ENCODE peak calls at places on chromosome 17, in seven cellular contexts. F is H54; C is Calu3; V is transverse colon; L is AG08395; A is stimulated activated CD4-positive, alpha-beta T cell treated with anti-CD3 and anti-CD28 coated beads, Interleukin-1b, Interleukin-23, amount 100 ng/mL, for 1 hour; N is OCI-M1. S is an unnamed sample.

GRCh38 chr17:59193463-59193862 is 16.4 kb upstream of the SMG8 start:
- DNase-seq in N (no peak), L (no peak), C (no peak), F (no peak), A (no peak), V (no peak), S (no peak)

GRCh38 chr17:41794603-41794975 is 8.1 kb upstream of the JUP start:
- DNase-seq in N (no peak), C (no peak), L (no peak), A (no peak), F (no peak), V (no peak), S (no peak)

GRCh38 chr17:39400547-39401411 is 647 bp downstream of the FBXL20 start:
- DNase-seq in A (no peak), V (peak), C (no peak), F (no peak), L (peak), N (peak), S (no peak)

GRCh38 chr17:39225974-39226683 is 384 bp upstream of the STAC2 start:
- DNase-seq in C (no peak), V (peak), F (no peak), A (no peak), L (peak), N (no peak), S (no peak)

GRCh38 chr17:74612046-74612445 is 11.5 kb downstream of the CD300E start:
- DNase-seq in L (no peak), V (no peak), A (no peak), N (no peak), C (no peak), F (no peak), S (no peak)

GRCh38 chr17:44733753-44734152 is 25.0 kb upstream of the ADAM11 start:
- DNase-seq in N (peak), A (no peak), C (peak), F (no peak), L (no peak), V (no peak), S (no peak)

GRCh38 chr17:17933775-17934174 is 38.4 kb downstream of the TOM1L2 start:
- DNase-seq in A (no peak), L (no peak), V (no peak), F (no peak), C (no peak), N (no peak), S (no peak)

GRCh38 chr17:39739020-39739884 is 1.5 kb downstream of the GRB7 start:
- DNase-seq in C (peak), N (no peak), L (peak), V (peak), A (no peak), F (no peak), S (no peak)

GRCh38 chr17:29686998-29687397 is 64.3 kb upstream of the CORO6 start:
- DNase-seq in A (no peak), L (no peak), F (no peak), N (no peak), V (no peak), C (no peak), S (no peak)

GRCh38 chr17:48841395-48841831 is 10.6 kb downstream of the CALCOCO2 start:
- DNase-seq in F (no peak), L (peak), N (peak), C (no peak), V (no peak), A (no peak), S (peak)

GRCh38 chr17:73191443-73192218 is 1.2 kb upstream of the COG1 start:
- DNase-seq in L (peak), A (peak), F (peak), C (peak), N (peak), V (peak), S (peak)